ENCODE peak calls at places on chromosomes 3 and 15, in four cellular contexts. A, J, C and L are unnamed samples.

GRCh38 chr15:66706225-66706732 is 4.2 kb downstream of the SMAD6 start:
- DNase-seq in C (no peak), A (no peak), J (no peak), L (no peak)

GRCh38 chr3:81864273-81864672 is 102.8 kb upstream of the GBE1 start:
- DNase-seq in J (peak), C (no peak), A (no peak), L (no peak)

GRCh38 chr3:31275038-31275562 is 257.6 kb upstream of the STT3B start:
- DNase-seq in J (peak), C (no peak), A (no peak), L (peak)

GRCh38 chr3:186871403-186871924 is 29.0 kb downstream of the ADIPOQ start:
- DNase-seq in C (no peak), A (no peak), J (no peak), L (no peak)

GRCh38 chr15:40369474-40369869 is 11.5 kb downstream of the DISP2 start:
- DNase-seq in J (no peak), A (no peak), C (no peak), L (no peak)

GRCh38 chr15:77630956-77631789 is 1.5 kb downstream of the LINGO1 start:
- DNase-seq in J (no peak), C (no peak), A (no peak), L (no peak)

GRCh38 chr15:79440355-79440908 is 8.3 kb downstream of the MINAR1 start:
- DNase-seq in J (no peak), C (no peak), A (no peak), L (no peak)

GRCh38 chr15:64572856-64573255 is 112.5 kb downstream of the ZNF609 start:
- DNase-seq in C (no peak), A (no peak), J (no peak), L (no peak)

GRCh38 chr3:160697628-160698382 is 20.8 kb downstream of the ARL14 start:
- DNase-seq in J (peak), A (no peak), C (no peak), L (peak)

GRCh38 chr3:64316971-64317370 is 91.7 kb upstream of the PRICKLE2 start:
- DNase-seq in A (no peak), C (no peak), J (peak), L (peak)

GRCh38 chr3:60584250-60584649 is 667.0 kb downstream of the FHIT start:
- DNase-seq in J (peak), C (no peak), A (no peak), L (peak)

GRCh38 chr3:12148183-12148940 is 10.3 kb downstream of the TIMP4 start:
- DNase-seq in C (no peak), J (peak), A (no peak), L (peak)

GRCh38 chr15:62452656-62453055 is 287.6 kb upstream of the C2CD4B start:
- DNase-seq in J (no peak), A (no peak), C (no peak), L (no peak)

GRCh38 chr15:59543721-59544547 is 67.6 kb upstream of the GCNT3 start:
- DNase-seq in A (peak), C (no peak), J (no peak), L (no peak)

GRCh38 chr15:62758126-62758951 is 284.2 kb upstream of the TPM1 start:
- DNase-seq in J (peak), C (no peak), A (no peak), L (peak)

GRCh38 chr15:95604634-95605036 is 725.9 kb upstream of the NR2F2 start:
- DNase-seq in A (peak), C (no peak), J (peak), L (peak)

GRCh38 chr15:85693277-85693676 is 101.4 kb downstream of the KLHL25 start:
- DNase-seq in A (no peak), J (no peak), C (no peak), L (no peak)

GRCh38 chr3:151673974-151674373 is 59.8 kb upstream of the AADACL2 start:
- DNase-seq in A (no peak), C (no peak), J (no peak), L (no peak)

GRCh38 chr3:105094588-105094987 is 272.1 kb upstream of the ALCAM start:
- DNase-seq in A (no peak), J (no peak), C (no peak), L (no peak)

GRCh38 chr3:58422756-58423324 is 10.8 kb downstream of the PDHB start:
- DNase-seq in A (no peak), C (no peak), J (no peak), L (peak)

GRCh38 chr3:49787536-49787935 is 1.2 kb upstream of the IP6K1 start:
- DNase-seq in J (no peak), A (no peak), C (no peak), L (no peak)

GRCh38 chr15:77335298-77335697 is 84.6 kb downstream of the PEAK1 start:
- DNase-seq in C (no peak), J (no peak), A (no peak), L (peak)

GRCh38 chr15:89227425-89227824 is 6.0 kb upstream of the RLBP1 start:
- DNase-seq in J (no peak), A (no peak), C (no peak), L (no peak)

GRCh38 chr3:172100482-172100881 is 61.1 kb downstream of the FNDC3B start:
- DNase-seq in A (no peak), C (no peak), J (no peak), L (no peak)

GRCh38 chr3:120471643-120472042 is 20.9 kb upstream of the FSTL1 start:
- DNase-seq in A (no peak), C (no peak), J (no peak), L (peak)

GRCh38 chr3:38364721-38365400 is 18.3 kb downstream of the XYLB start:
- DNase-seq in J (no peak), C (no peak), A (no peak), L (no peak)

GRCh38 chr3:153166206-153166605 is 4.2 kb downstream of the RAP2B start:
- DNase-seq in C (peak), A (no peak), J (peak), L (no peak)

GRCh38 chr3:13688824-13689223 is 139.9 kb downstream of the FBLN2 start:
- DNase-seq in J (no peak), A (no peak), C (no peak), L (no peak)

GRCh38 chr15:81002254-81003022 is 1.7 kb downstream of the TLNRD1 start:
- DNase-seq in A (no peak), C (peak), J (no peak), L (no peak)

GRCh38 chr3:52784021-52784621 is 6.7 kb downstream of the ITIH1 start:
- DNase-seq in J (no peak), C (no peak), A (no peak), L (no peak)

GRCh38 chr3:104198136-104198535 is 1168.6 kb upstream of the ALCAM start:
- DNase-seq in C (no peak), A (no peak), J (peak), L (no peak)

DNA sequence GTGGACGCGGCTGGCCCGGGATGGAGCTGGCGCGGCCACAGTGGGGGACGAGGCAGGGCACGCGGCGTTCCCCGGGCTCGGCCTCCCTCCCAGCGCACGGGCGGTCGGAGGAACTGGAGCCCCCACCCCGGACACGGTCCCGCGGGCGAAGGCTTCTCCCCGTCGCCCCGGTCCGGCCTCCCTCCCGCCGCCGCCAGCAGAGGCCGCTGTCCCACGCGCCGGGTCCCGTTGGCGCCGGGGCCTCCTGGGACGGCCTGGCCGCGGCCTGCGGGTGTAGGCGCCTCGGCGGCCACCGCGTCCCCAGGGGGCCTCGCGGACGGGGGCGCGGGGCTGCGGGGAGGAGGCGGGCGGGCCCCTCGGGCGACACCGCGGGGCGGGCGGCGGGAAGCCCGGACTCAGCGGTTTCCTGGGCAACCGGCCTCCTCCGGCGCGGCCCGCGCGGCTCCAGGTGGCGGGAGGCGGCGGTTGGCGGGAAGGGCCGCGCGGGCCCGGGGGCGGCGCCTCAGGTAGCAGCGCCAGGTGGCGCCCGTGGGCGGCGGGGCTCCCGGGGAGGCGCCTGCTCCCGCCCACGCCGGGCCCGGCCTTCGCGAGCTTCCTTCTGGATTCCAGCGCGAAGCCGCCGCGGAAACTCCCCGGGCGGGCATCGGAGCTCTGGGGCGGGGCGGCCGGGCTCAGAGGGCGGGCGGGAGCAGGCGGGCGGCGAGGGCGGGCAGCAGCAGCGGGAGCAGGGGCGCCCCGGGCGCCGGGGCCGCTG is 26.7 kb downstream of the MELTF start:
- DNase-seq in C (peak), J (peak), A (peak), L (peak)
- TF ChIP-seq CTCF in C (peak), J (peak), A (peak), L (no peak)

DNA sequence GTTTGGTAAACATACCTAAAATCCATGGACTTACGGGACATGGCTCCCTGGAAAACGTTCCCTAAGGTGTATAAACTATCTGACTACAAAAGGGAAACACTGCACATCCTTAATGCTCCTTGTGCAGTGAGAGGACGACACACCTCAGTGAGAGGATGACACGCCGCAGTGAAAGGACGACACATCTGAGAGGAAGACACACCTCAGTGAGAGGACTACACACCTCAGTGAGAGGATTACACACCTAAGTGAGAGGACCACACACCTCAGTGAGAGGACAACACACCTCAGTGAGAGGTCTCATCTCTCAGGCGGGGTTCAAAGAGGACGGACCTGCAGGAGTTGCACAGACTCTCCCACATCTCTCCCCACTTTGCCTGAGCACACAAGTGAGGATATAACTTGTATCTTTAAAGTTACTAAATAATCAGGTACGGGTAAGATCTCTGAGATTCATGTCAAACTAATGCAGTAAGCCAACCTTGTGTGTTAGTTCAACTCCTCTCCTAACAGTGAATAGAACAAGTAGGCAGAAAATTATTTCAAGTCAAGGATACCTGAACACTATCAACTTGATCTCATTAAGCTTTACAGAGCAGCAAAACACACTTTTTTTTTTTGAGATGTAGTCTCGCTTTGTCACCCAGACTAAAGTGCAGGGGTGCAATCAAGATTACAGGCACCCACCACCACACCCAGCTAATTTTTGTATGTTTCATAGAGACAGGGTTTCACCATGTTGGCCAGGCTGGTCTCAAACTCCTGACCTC is 32.1 kb downstream of the HERC2 start:
- DNase-seq in A (no peak), C (no peak), J (no peak), L (no peak)
- H3K4me3 ChIP-seq in A (no peak), C (no peak), J (no peak), L (no peak)

GRCh38 chr15:71011503-71012155 is 103.6 kb upstream of the THSD4 start:
- DNase-seq in A (peak), C (no peak), J (peak), L (peak)
- TF ChIP-seq CTCF in A (peak), C (no peak), J (peak), L (peak)

GRCh38 chr3:128625409-128625945 is 25.1 kb downstream of the RPN1 start:
- DNase-seq in C (no peak), J (no peak), A (no peak), L (no peak)
- H3K4me3 ChIP-seq in C (no peak), J (no peak), A (no peak), L (no peak)

GRCh38 chr3:46372492-46373359 is 2.0 kb downstream of the CCR5 start:
- DNase-seq in C (peak), A (no peak), J (peak), L (peak)
- TF ChIP-seq CTCF in C (peak), A (peak), J (peak), L (peak)

GRCh38 chr15:71808311-71809020 is 1.9 kb upstream of the NR2E3 start:
- DNase-seq in J (no peak), C (no peak), A (no peak), L (no peak)

GRCh38 chr15:71811036-71811736 is 832 bp downstream of the NR2E3 start:
- DNase-seq in C (no peak), A (no peak), J (no peak), L (no peak)

GRCh38 chr15:71810256-71811035 is at the start of gene NR2E3:
- DNase-seq in A (no peak), J (no peak), C (no peak), L (no peak)

GRCh38 chr15:71807691-71808091 is 2.7 kb upstream of the NR2E3 start:
- DNase-seq in C (no peak), J (no peak), A (no peak), L (no peak)

GRCh38 chr15:71809346-71809745 is 1.0 kb upstream of the NR2E3 start:
- DNase-seq in J (no peak), C (no peak), A (no peak), L (no peak)
- H3K4me3 ChIP-seq in J (no peak), C (no peak), A (no peak), L (no peak)

GRCh38 chr3:100796556-100796955 is 87.3 kb downstream of the TFG start:
- DNase-seq in A (no peak), J (peak), C (no peak), L (peak)
- TF ChIP-seq CTCF in A (no peak), J (peak), C (no peak), L (peak)